ENCODE peak calls at places on chromosomes 13 and 19, in six cellular contexts. One of them, this sample, is unnamed.

GRCh38 chr13:101757446-101758039 is 305.1 kb downstream of the ITGBL1 start:
- DNase-seq in astrocyte: peak
- DNase-seq in T-helper 1 cell: no peak
- DNase-seq in hippocampal formation: no peak
- DNase-seq in activated naive CD4-positive, alpha-beta T cell treated with anti-CD3 and anti-CD28 coated beads, Interleukin-2, amount 10 ng/mL, durations not matched to agents 7 days and 5 days: no peak
- DNase-seq in hepatic stellate cell: peak
- DNase-seq in this sample: peak

GRCh38 chr19:46014534-46014933 is 8.3 kb downstream of the PGLYRP1 start:
- DNase-seq in T-helper 1 cell: no peak
- DNase-seq in hepatic stellate cell: no peak
- DNase-seq in activated naive CD4-positive, alpha-beta T cell treated with anti-CD3 and anti-CD28 coated beads, Interleukin-2, amount 10 ng/mL, durations not matched to agents 7 days and 5 days: no peak
- DNase-seq in hippocampal formation: no peak
- DNase-seq in astrocyte: no peak
- DNase-seq in this sample: no peak

GRCh38 chr19:4534836-4535658 is at the start of gene PLIN5:
- DNase-seq in T-helper 1 cell: no peak
- DNase-seq in astrocyte: peak
- DNase-seq in hippocampal formation: peak
- DNase-seq in hepatic stellate cell: peak
- DNase-seq in activated naive CD4-positive, alpha-beta T cell treated with anti-CD3 and anti-CD28 coated beads, Interleukin-2, amount 10 ng/mL, durations not matched to agents 7 days and 5 days: peak
- DNase-seq in this sample: peak

GRCh38 chr19:35146746-35147466 is 3.9 kb downstream of the FXYD7 start:
- DNase-seq in hippocampal formation: no peak
- DNase-seq in hepatic stellate cell: no peak
- DNase-seq in activated naive CD4-positive, alpha-beta T cell treated with anti-CD3 and anti-CD28 coated beads, Interleukin-2, amount 10 ng/mL, durations not matched to agents 7 days and 5 days: no peak
- DNase-seq in T-helper 1 cell: no peak
- DNase-seq in astrocyte: no peak
- DNase-seq in this sample: no peak

GRCh38 chr19:10120538-10121198 is 969 bp upstream of the EIF3G start:
- DNase-seq in hepatic stellate cell: peak
- DNase-seq in astrocyte: peak
- DNase-seq in T-helper 1 cell: no peak
- DNase-seq in activated naive CD4-positive, alpha-beta T cell treated with anti-CD3 and anti-CD28 coated beads, Interleukin-2, amount 10 ng/mL, durations not matched to agents 7 days and 5 days: no peak
- DNase-seq in hippocampal formation: no peak
- DNase-seq in this sample: no peak

GRCh38 chr19:31349160-31349881 is at the start of gene TSHZ3:
- DNase-seq in T-helper 1 cell: no peak
- DNase-seq in activated naive CD4-positive, alpha-beta T cell treated with anti-CD3 and anti-CD28 coated beads, Interleukin-2, amount 10 ng/mL, durations not matched to agents 7 days and 5 days: peak
- DNase-seq in hippocampal formation: peak
- DNase-seq in astrocyte: peak
- DNase-seq in hepatic stellate cell: peak
- DNase-seq in this sample: no peak

GRCh38 chr19:30555788-30556110 is 183.6 kb downstream of the ZNF536 start:
- DNase-seq in astrocyte: no peak
- DNase-seq in T-helper 1 cell: no peak
- DNase-seq in hippocampal formation: no peak
- DNase-seq in hepatic stellate cell: no peak
- DNase-seq in activated naive CD4-positive, alpha-beta T cell treated with anti-CD3 and anti-CD28 coated beads, Interleukin-2, amount 10 ng/mL, durations not matched to agents 7 days and 5 days: no peak
- DNase-seq in this sample: no peak

GRCh38 chr19:38974599-38975213 is 836 bp downstream of the FBXO17 start:
- DNase-seq in hepatic stellate cell: no peak
- DNase-seq in T-helper 1 cell: no peak
- DNase-seq in activated naive CD4-positive, alpha-beta T cell treated with anti-CD3 and anti-CD28 coated beads, Interleukin-2, amount 10 ng/mL, durations not matched to agents 7 days and 5 days: no peak
- DNase-seq in hippocampal formation: no peak
- DNase-seq in astrocyte: no peak
- DNase-seq in this sample: no peak

GRCh38 chr19:6772028-6772865 is at the start of gene VAV1:
- DNase-seq in hepatic stellate cell: no peak
- DNase-seq in astrocyte: no peak
- DNase-seq in activated naive CD4-positive, alpha-beta T cell treated with anti-CD3 and anti-CD28 coated beads, Interleukin-2, amount 10 ng/mL, durations not matched to agents 7 days and 5 days: peak
- DNase-seq in T-helper 1 cell: peak
- DNase-seq in hippocampal formation: peak
- DNase-seq in this sample: no peak

GRCh38 chr19:48835734-48836088 is 580 bp downstream of the HSD17B14 start:
- DNase-seq in activated naive CD4-positive, alpha-beta T cell treated with anti-CD3 and anti-CD28 coated beads, Interleukin-2, amount 10 ng/mL, durations not matched to agents 7 days and 5 days: peak
- DNase-seq in hepatic stellate cell: peak
- DNase-seq in hippocampal formation: peak
- DNase-seq in T-helper 1 cell: peak
- DNase-seq in astrocyte: peak
- DNase-seq in this sample: peak

GRCh38 chr19:2228157-2229030 is 7.7 kb downstream of the PLEKHJ1 start:
- DNase-seq in hippocampal formation: no peak
- DNase-seq in hepatic stellate cell: no peak
- DNase-seq in activated naive CD4-positive, alpha-beta T cell treated with anti-CD3 and anti-CD28 coated beads, Interleukin-2, amount 10 ng/mL, durations not matched to agents 7 days and 5 days: no peak
- DNase-seq in astrocyte: no peak
- DNase-seq in T-helper 1 cell: no peak
- DNase-seq in this sample: no peak

GRCh38 chr13:108561152-108561551 is 68.3 kb upstream of the MYO16 start:
- DNase-seq in T-helper 1 cell: no peak
- DNase-seq in hepatic stellate cell: no peak
- DNase-seq in activated naive CD4-positive, alpha-beta T cell treated with anti-CD3 and anti-CD28 coated beads, Interleukin-2, amount 10 ng/mL, durations not matched to agents 7 days and 5 days: no peak
- DNase-seq in astrocyte: no peak
- DNase-seq in hippocampal formation: no peak
- DNase-seq in this sample: no peak

GRCh38 chr19:52667972-52668371 is 29.8 kb upstream of the ZNF83 start:
- DNase-seq in activated naive CD4-positive, alpha-beta T cell treated with anti-CD3 and anti-CD28 coated beads, Interleukin-2, amount 10 ng/mL, durations not matched to agents 7 days and 5 days: no peak
- DNase-seq in hippocampal formation: no peak
- DNase-seq in T-helper 1 cell: no peak
- DNase-seq in hepatic stellate cell: no peak
- DNase-seq in astrocyte: no peak
- DNase-seq in this sample: no peak

GRCh38 chr13:26247011-26247410 is 6.9 kb upstream of the CDK8 start:
- DNase-seq in hepatic stellate cell: no peak
- DNase-seq in astrocyte: no peak
- DNase-seq in T-helper 1 cell: no peak
- DNase-seq in hippocampal formation: no peak
- DNase-seq in activated naive CD4-positive, alpha-beta T cell treated with anti-CD3 and anti-CD28 coated beads, Interleukin-2, amount 10 ng/mL, durations not matched to agents 7 days and 5 days: no peak
- DNase-seq in this sample: no peak

GRCh38 chr19:34193876-34194275 is 21.6 kb downstream of the LSM14A start:
- DNase-seq in activated naive CD4-positive, alpha-beta T cell treated with anti-CD3 and anti-CD28 coated beads, Interleukin-2, amount 10 ng/mL, durations not matched to agents 7 days and 5 days: no peak
- DNase-seq in hepatic stellate cell: no peak
- DNase-seq in astrocyte: no peak
- DNase-seq in hippocampal formation: no peak
- DNase-seq in T-helper 1 cell: no peak
- DNase-seq in this sample: no peak

GRCh38 chr13:112467236-112467635 is 91.1 kb downstream of the SPACA7 start:
- DNase-seq in astrocyte: no peak
- DNase-seq in activated naive CD4-positive, alpha-beta T cell treated with anti-CD3 and anti-CD28 coated beads, Interleukin-2, amount 10 ng/mL, durations not matched to agents 7 days and 5 days: no peak
- DNase-seq in T-helper 1 cell: no peak
- DNase-seq in hippocampal formation: no peak
- DNase-seq in hepatic stellate cell: no peak
- DNase-seq in this sample: no peak

GRCh38 chr13:38239874-38240273 is 109.8 kb upstream of the UFM1 start:
- DNase-seq in astrocyte: no peak
- DNase-seq in activated naive CD4-positive, alpha-beta T cell treated with anti-CD3 and anti-CD28 coated beads, Interleukin-2, amount 10 ng/mL, durations not matched to agents 7 days and 5 days: no peak
- DNase-seq in hepatic stellate cell: no peak
- DNase-seq in T-helper 1 cell: no peak
- DNase-seq in hippocampal formation: no peak
- DNase-seq in this sample: no peak

GRCh38 chr19:6803036-6803404 is 30.5 kb downstream of the VAV1 start:
- DNase-seq in hepatic stellate cell: no peak
- DNase-seq in hippocampal formation: no peak
- DNase-seq in T-helper 1 cell: no peak
- DNase-seq in astrocyte: no peak
- DNase-seq in activated naive CD4-positive, alpha-beta T cell treated with anti-CD3 and anti-CD28 coated beads, Interleukin-2, amount 10 ng/mL, durations not matched to agents 7 days and 5 days: no peak
- DNase-seq in this sample: no peak

GRCh38 chr13:105035092-105035491 is 1500.4 kb downstream of the EFNB2 start:
- DNase-seq in hepatic stellate cell: no peak
- DNase-seq in hippocampal formation: no peak
- DNase-seq in activated naive CD4-positive, alpha-beta T cell treated with anti-CD3 and anti-CD28 coated beads, Interleukin-2, amount 10 ng/mL, durations not matched to agents 7 days and 5 days: no peak
- DNase-seq in astrocyte: no peak
- DNase-seq in T-helper 1 cell: no peak
- DNase-seq in this sample: no peak

GRCh38 chr13:46101488-46102289 is 3.1 kb downstream of the CPB2 start:
- DNase-seq in hepatic stellate cell: no peak
- DNase-seq in activated naive CD4-positive, alpha-beta T cell treated with anti-CD3 and anti-CD28 coated beads, Interleukin-2, amount 10 ng/mL, durations not matched to agents 7 days and 5 days: no peak
- DNase-seq in hippocampal formation: no peak
- DNase-seq in astrocyte: no peak
- DNase-seq in T-helper 1 cell: no peak
- DNase-seq in this sample: no peak

GRCh38 chr19:2720777-2721569 is at the start of gene DIRAS1:
- DNase-seq in activated naive CD4-positive, alpha-beta T cell treated with anti-CD3 and anti-CD28 coated beads, Interleukin-2, amount 10 ng/mL, durations not matched to agents 7 days and 5 days: no peak
- DNase-seq in T-helper 1 cell: no peak
- DNase-seq in astrocyte: no peak
- DNase-seq in hepatic stellate cell: no peak
- DNase-seq in hippocampal formation: no peak
- DNase-seq in this sample: no peak

GRCh38 chr13:94248454-94249233 is 230.8 kb downstream of the DCT start:
- DNase-seq in hepatic stellate cell: no peak
- DNase-seq in activated naive CD4-positive, alpha-beta T cell treated with anti-CD3 and anti-CD28 coated beads, Interleukin-2, amount 10 ng/mL, durations not matched to agents 7 days and 5 days: no peak
- DNase-seq in T-helper 1 cell: no peak
- DNase-seq in astrocyte: no peak
- DNase-seq in hippocampal formation: no peak
- DNase-seq in this sample: no peak

This sample was measured in HFF-Myc.